ENCODE peak calls at places on chromosomes 16 and 17, in four cellular contexts. D, R, Q and O are unnamed samples.

GRCh38 chr17:22300177-22300576 is 607.9 kb downstream of the KCNJ18 start:
- DNase-seq in D (no peak), R (no peak), Q (no peak), O (no peak)

GRCh38 chr16:57423152-57423551 is 18.6 kb downstream of the CCL17 start:
- DNase-seq in D (no peak), R (no peak), Q (no peak), O (no peak)

GRCh38 chr17:35846055-35846809 is 22.5 kb downstream of the HEATR9 start:
- DNase-seq in D (no peak), R (no peak), Q (no peak), O (no peak)

GRCh38 chr17:73503560-73503959 is 140.7 kb downstream of the SDK2 start:
- DNase-seq in D (no peak), R (no peak), Q (no peak), O (no peak)

GRCh38 chr16:89434490-89434889 is 55.9 kb downstream of the ANKRD11 start:
- DNase-seq in D (no peak), R (no peak), Q (no peak), O (no peak)

GRCh38 chr16:76309639-76310335 is 32.6 kb downstream of the CNTNAP4 start:
- DNase-seq in D (no peak), R (no peak), Q (no peak), O (no peak)

GRCh38 chr17:34068506-34069035 is 186.5 kb upstream of the CCL2 start:
- DNase-seq in D (peak; percentile 59), R (no peak), Q (no peak), O (peak; percentile 89)

GRCh38 chr17:72362466-72363335 is 241.9 kb downstream of the SOX9 start:
- DNase-seq in D (peak; percentile 84), R (no peak), Q (no peak), O (no peak)

GRCh38 chr16:66486773-66487579 is 59.9 kb downstream of the BEAN1 start:
- DNase-seq in D (peak; percentile 48), R (no peak), Q (no peak), O (peak; percentile 38)

GRCh38 chr17:29124931-29125270 is 55.3 kb downstream of the MYO18A start:
- DNase-seq in D (no peak), R (no peak), Q (no peak), O (no peak)

GRCh38 chr17:9050801-9051401 is 29.6 kb downstream of the NTN1 start:
- DNase-seq in D (no peak), R (no peak), Q (no peak), O (no peak)

GRCh38 chr16:24499193-24499814 is 40.1 kb upstream of the RBBP6 start:
- DNase-seq in D (peak; percentile 85), R (no peak), Q (peak; percentile 44), O (peak; percentile 14)

GRCh38 chr16:9102943-9103342 is 11.5 kb downstream of the HAPSTR1 start:
- DNase-seq in D (no peak), R (no peak), Q (no peak), O (no peak)

GRCh38 chr17:79561486-79562116 is 49.2 kb downstream of the RBFOX3 start:
- DNase-seq in D (no peak), R (no peak), Q (no peak), O (no peak)

GRCh38 chr16:29995330-29995910 is at the start of gene HIRIP3:
- DNase-seq in D (peak; percentile 93), R (peak; percentile 68), Q (peak; percentile 93), O (peak; percentile 80)

GRCh38 chr17:57328109-57328882 is 72.0 kb downstream of the MSI2 start:
- DNase-seq in D (no peak), R (no peak), Q (no peak), O (no peak)

GRCh38 chr17:5757306-5757907 is 173.1 kb upstream of the NLRP1 start:
- DNase-seq in D (no peak), R (no peak), Q (no peak), O (no peak)

GRCh38 chr16:52237823-52238222 is 309.1 kb downstream of the TOX3 start:
- DNase-seq in D (no peak), R (no peak), Q (no peak), O (no peak)

GRCh38 chr16:74743668-74744299 is 30.8 kb downstream of the FA2H start:
- DNase-seq in D (no peak), R (no peak), Q (no peak), O (no peak)

GRCh38 chr17:62712011-62712615 is 84.6 kb downstream of the MRC2 start:
- DNase-seq in D (peak; percentile 92), R (no peak), Q (no peak), O (peak; percentile 24)

GRCh38 chr16:87780385-87780989 is 14.7 kb upstream of the KLHDC4 start:
- DNase-seq in D (peak; percentile 68), R (no peak), Q (peak; percentile 69), O (peak; percentile 84)

GRCh38 chr16:10576390-10577304 is 3.8 kb downstream of the EMP2 start:
- DNase-seq in D (no peak), R (no peak), Q (no peak), O (no peak)

GRCh38 chr17:75645889-75646625 is 12.8 kb downstream of the SMIM5 start:
- DNase-seq in D (peak; percentile 94), R (peak; percentile 83), Q (peak; percentile 78), O (peak; percentile 97)

GRCh38 chr17:57811633-57812280 is 38.1 kb downstream of the MRPS23 start:
- DNase-seq in D (no peak), R (no peak), Q (no peak), O (no peak)

GRCh38 chr16:1961651-1962067 is 2.3 kb downstream of the NDUFB10 start:
- DNase-seq in D (no peak), R (no peak), Q (no peak), O (no peak)

GRCh38 chr16:72997141-72997542 is 50.8 kb downstream of the ZFHX3 start:
- DNase-seq in D (no peak), R (no peak), Q (no peak), O (no peak)

GRCh38 chr16:10684541-10685151 is 10.1 kb downstream of the TEKT5 start:
- DNase-seq in D (no peak), R (no peak), Q (no peak), O (no peak)

GRCh38 chr17:10178789-10179075 is 19.7 kb downstream of the GAS7 start:
- DNase-seq in D (no peak), R (no peak), Q (no peak), O (no peak)

GRCh38 chr17:40190197-40191021 is 13.1 kb downstream of the RAPGEFL1 start:
- DNase-seq in D (no peak), R (no peak), Q (peak; percentile 16), O (no peak)

GRCh38 chr17:78342438-78343098 is 17.3 kb downstream of the SOCS3 start:
- DNase-seq in D (peak; percentile 59), R (no peak), Q (no peak), O (no peak)

GRCh38 chr16:79560923-79561322 is 39.6 kb downstream of the MAF start:
- DNase-seq in D (no peak), R (no peak), Q (no peak), O (no peak)

GRCh38 chr17:77508047-77508715 is 367.4 kb downstream of the SEC14L1 start:
- DNase-seq in D (no peak), R (no peak), Q (no peak), O (no peak)

GRCh38 chr16:65663774-65664173 is 541.9 kb upstream of the CDH11 start:
- DNase-seq in D (no peak), R (no peak), Q (no peak), O (no peak)

GRCh38 chr17:82287849-82288601 is 14.5 kb upstream of the CSNK1D start:
- DNase-seq in D (no peak), R (no peak), Q (no peak), O (no peak)